ENCODE peak calls at places on chromosomes 11 and 22, in nine cellular contexts. P is substantia nigra; A is stomach; V is adipocyte; Y is nephron progenitor cell; B is fibroblast of pulmonary artery; C is gastrocnemius medialis; K is stimulated activated CD4-positive, alpha-beta T cell treated with anti-CD3 and anti-CD28 coated beads, Interleukin-15, amount 100 ng/mL, for 24 hours; G is posterior cingulate gyrus. R is an unnamed sample.
A peak's percentile ranks its signal among the peaks of the same experiment; 100 is the strongest.

GRCh38 chr11:61174949-61175348 is 13.7 kb upstream of the VPS37C start:
- DNase-seq in V (no peak), B (no peak), P (no peak), C (no peak), A (peak; percentile 88), Y (no peak), G (no peak), K (no peak), R (no peak)

GRCh38 chr22:46947516-46948260 is 185.2 kb downstream of the TBC1D22A start:
- DNase-seq in C (no peak), K (no peak), V (no peak), G (no peak), B (no peak), P (no peak), Y (no peak), A (no peak), R (no peak)

GRCh38 chr22:48492371-48493320 is 1335.0 kb downstream of the BRD1 start:
- DNase-seq in C (peak; percentile 21), Y (peak; percentile 70), K (peak; percentile 57), V (peak; percentile 84), G (peak; percentile 95), P (no peak), B (peak; percentile 76), A (peak; percentile 43), R (peak; percentile 54)

GRCh38 chr11:15236514-15236913 is 121.8 kb downstream of the INSC start:
- DNase-seq in C (no peak), V (no peak), P (no peak), A (no peak), B (no peak), K (no peak), G (no peak), Y (no peak), R (no peak)

GRCh38 chr11:95499516-95500135 is 268.6 kb upstream of the SESN3 start:
- DNase-seq in C (no peak), A (no peak), P (no peak), V (no peak), B (peak; percentile 12), K (no peak), G (no peak), Y (no peak), R (peak; percentile 76)

GRCh38 chr22:44524806-44525205 is 26.8 kb upstream of the RTL6 start:
- DNase-seq in C (no peak), K (no peak), V (no peak), Y (no peak), A (no peak), P (no peak), G (no peak), B (peak; percentile 16), R (no peak)

GRCh38 chr11:112961146-112961668 is at the start of gene NCAM1:
- DNase-seq in P (peak; percentile 67), B (peak; percentile 78), G (peak; percentile 98), C (peak; percentile 64), K (peak; percentile 49), V (peak; percentile 24), Y (peak; percentile 96), A (peak; percentile 67), R (peak; percentile 96)

GRCh38 chr11:101336155-101336554 is 206.5 kb upstream of the PGR start:
- DNase-seq in P (no peak), B (no peak), A (no peak), V (no peak), G (no peak), C (no peak), Y (no peak), K (no peak), R (no peak)

GRCh38 chr11:86745571-86745970 is 54.8 kb upstream of the PRSS23 start:
- DNase-seq in Y (no peak), K (no peak), G (no peak), V (no peak), A (no peak), P (no peak), C (no peak), B (no peak), R (peak; percentile 69)

GRCh38 chr11:96035031-96035743 is 111.3 kb upstream of the MTMR2 start:
- DNase-seq in V (no peak), P (no peak), B (no peak), G (no peak), K (no peak), C (no peak), A (no peak), Y (no peak), R (no peak)